ENCODE peak calls at places on chromosomes 4 and X, in eight cellular contexts. P is head of caudate nucleus; H is HS-5; V is NCI-H1092; Z is immature natural killer cell; R is Right ventricle myocardium inferior; K is WTC11; B is T-helper 2 cell treated with Interferon-gamma antibody and Interleukin-4, amounts not matched to agents 5 μg/mL and 100 μg/mL, for 36 hours. E is an unnamed sample.

GRCh38 chrX:150692837-150693781 is at the start of gene MTMR1:
- DNase-seq in P (peak), H (no peak), V (peak), Z (peak), R (peak), K (no peak), B (peak), E (no peak)

GRCh38 chr4:169142906-169143305 is 127.8 kb downstream of the SH3RF1 start:
- DNase-seq in P (no peak), H (no peak), V (no peak), Z (no peak), R (no peak), K (no peak), B (no peak), E (no peak)

GRCh38 chr4:101678180-101678579 is 112.3 kb upstream of the BANK1 start:
- DNase-seq in P (no peak), H (no peak), V (no peak), Z (no peak), R (no peak), K (no peak), B (no peak), E (no peak)

GRCh38 chr4:152000518-152000917 is 239.7 kb upstream of the GATB start:
- DNase-seq in P (no peak), H (no peak), V (no peak), Z (no peak), R (no peak), K (no peak), B (no peak), E (no peak)

GRCh38 chr4:173074501-173074946 is 94.1 kb upstream of the GALNT7 start:
- DNase-seq in P (no peak), H (peak), V (no peak), Z (no peak), R (peak), K (peak), B (no peak), E (no peak)

GRCh38 chr4:7325541-7325940 is 109.2 kb downstream of the PSAPL1 start:
- DNase-seq in P (no peak), H (no peak), V (no peak), Z (no peak), R (peak), K (no peak), B (no peak), E (no peak)

GRCh38 chrX:47644557-47645091 is 5.7 kb downstream of the ELK1 start:
- DNase-seq in P (peak), H (no peak), V (no peak), Z (peak), R (no peak), K (peak), B (no peak), E (no peak)

GRCh38 chr4:153750197-153750817 is 9.5 kb downstream of the RNF175 start:
- DNase-seq in P (peak), H (peak), V (peak), Z (peak), R (no peak), K (peak), B (peak), E (no peak)

GRCh38 chrX:99383786-99384185 is 1026.3 kb downstream of the PCDH19 start:
- DNase-seq in P (no peak), H (no peak), V (no peak), Z (no peak), R (no peak), K (no peak), B (no peak), E (no peak)

GRCh38 chr4:116358633-116359222 is 726.6 kb downstream of the TRAM1L1 start:
- DNase-seq in P (no peak), H (peak), V (peak), Z (peak), R (no peak), K (peak), B (peak), E (no peak)

GRCh38 chr4:41339812-41340809 is 83.4 kb downstream of the UCHL1 start:
- DNase-seq in P (peak), H (no peak), V (peak), Z (no peak), R (no peak), K (peak), B (no peak), E (no peak)

GRCh38 chr4:145936142-145937020 is 2.2 kb downstream of the ZNF827 start:
- DNase-seq in P (peak), H (no peak), V (peak), Z (peak), R (peak), K (peak), B (peak), E (no peak)

GRCh38 chrX:11180571-11180970 is 69.4 kb downstream of the HCCS start:
- DNase-seq in P (no peak), H (no peak), V (peak), Z (no peak), R (no peak), K (no peak), B (no peak), E (no peak)

GRCh38 chr4:75924309-75924708 is 16.5 kb downstream of the NAAA start:
- DNase-seq in P (no peak), H (no peak), V (peak), Z (no peak), R (no peak), K (no peak), B (no peak), E (no peak)

GRCh38 chrX:100600340-100600739 is 15.6 kb downstream of the TNMD start:
- DNase-seq in P (no peak), H (no peak), V (no peak), Z (no peak), R (no peak), K (no peak), B (no peak), E (no peak)

E was measured in SIG-M5.